ENCODE peak calls at places on chromosomes 11 and 22, in nine cellular contexts. Y, K, X, A, S, N, T, H and B are unnamed samples.

GRCh38 chr11:32939866-32940265 is 47.3 kb downstream of the QSER1 start:
- DNase-seq in Y (no peak), K (no peak), X (no peak), A (no peak), S (no peak), N (no peak), T (no peak), H (no peak), B (no peak)

GRCh38 chr22:38243007-38243775 is 29.6 kb downstream of the TMEM184B start:
- DNase-seq in Y (no peak), K (no peak), X (peak), A (peak), S (no peak), N (no peak), T (no peak), H (no peak), B (no peak)

GRCh38 chr22:36860438-36860820 is 377 bp upstream of the NCF4 start:
- DNase-seq in Y (no peak), K (no peak), X (no peak), A (no peak), S (no peak), N (no peak), T (no peak), H (no peak), B (no peak)

GRCh38 chr11:102293873-102294601 is 23.2 kb upstream of the BIRC3 start:
- DNase-seq in Y (peak), K (no peak), X (peak), A (peak), S (peak), N (no peak), T (peak), H (no peak), B (peak)

GRCh38 chr22:46661221-46661851 is 41.1 kb downstream of the GRAMD4 start:
- DNase-seq in Y (no peak), K (no peak), X (peak), A (peak), S (no peak), N (no peak), T (no peak), H (peak), B (peak)

GRCh38 chr11:84714316-84714780 is 912.8 kb downstream of the DLG2 start:
- DNase-seq in Y (peak), K (no peak), X (peak), A (peak), S (peak), N (no peak), T (peak), H (peak), B (peak)

GRCh38 chr22:26672060-26672471 is 14.7 kb downstream of the MIAT start:
- DNase-seq in Y (no peak), K (no peak), X (no peak), A (no peak), S (no peak), N (no peak), T (no peak), H (peak), B (no peak)

GRCh38 chr11:128235446-128235845 is 351.9 kb downstream of the ETS1 start:
- DNase-seq in Y (no peak), K (no peak), X (peak), A (no peak), S (no peak), N (no peak), T (peak), H (no peak), B (no peak)

GRCh38 chr11:75536786-75537629 is 11.3 kb upstream of the GDPD5 start:
- DNase-seq in Y (no peak), K (peak), X (no peak), A (peak), S (peak), N (no peak), T (peak), H (peak), B (peak)

GRCh38 chr11:102306048-102306575 is 11.2 kb upstream of the BIRC3 start:
- DNase-seq in Y (no peak), K (no peak), X (no peak), A (peak), S (no peak), N (no peak), T (no peak), H (no peak), B (no peak)